ENCODE peak calls at places on chromosomes 12 and 14, in six cellular contexts. N, H, P, T, L and A are unnamed samples.
A peak's percentile ranks its signal among the peaks of the same experiment; 100 is the strongest.

GRCh38 chr14:32693114-32693513 is 245.6 kb upstream of the NPAS3 start:
- DNase-seq in L (peak; percentile 46), T (no peak), N (no peak), P (no peak), H (peak; percentile 47), A (no peak)

GRCh38 chr14:22112004-22112403 is 438.4 kb upstream of the OR4E1 start:
- DNase-seq in L (no peak), N (no peak), H (no peak), P (no peak), T (no peak), A (no peak)

GRCh38 chr14:62462996-62463395 is 582.3 kb downstream of the KCNH5 start:
- DNase-seq in P (no peak), H (no peak), N (no peak), L (no peak), T (no peak), A (no peak)

GRCh38 chr12:101761347-101761746 is 22.1 kb upstream of the SYCP3 start:
- DNase-seq in P (no peak), L (no peak), T (no peak), N (no peak), H (peak; percentile 91), A (no peak)

GRCh38 chr14:98977451-98977850 is 294.5 kb downstream of the BCL11B start:
- DNase-seq in P (no peak), N (no peak), L (no peak), H (no peak), T (no peak), A (no peak)

GRCh38 chr12:19915392-19916192 is 452.7 kb upstream of the PDE3A start:
- DNase-seq in P (peak; percentile 39), T (peak; percentile 36), N (no peak), L (no peak), H (peak; percentile 59), A (no peak)

GRCh38 chr14:60183724-60184596 is 18.8 kb upstream of the DHRS7 start:
- DNase-seq in H (peak; percentile 68), L (no peak), T (peak; percentile 15), N (no peak), P (peak; percentile 67), A (no peak)

GRCh38 chr14:36319899-36320209 is 583 bp downstream of the MBIP start:
- DNase-seq in P (no peak), T (no peak), L (no peak), H (peak; percentile 27), N (no peak), A (no peak)

GRCh38 chr14:100143934-100144333 is 15.5 kb downstream of the DEGS2 start:
- DNase-seq in L (no peak), H (no peak), T (no peak), P (no peak), N (no peak), A (no peak)

GRCh38 chr14:20632831-20633771 is 8.4 kb downstream of the OR6S1 start:
- DNase-seq in T (no peak), L (no peak), H (peak; percentile 93), N (no peak), P (peak; percentile 50), A (no peak)

GRCh38 chr12:102883204-102883799 is 33.7 kb downstream of the PAH start:
- DNase-seq in H (peak; percentile 21), L (no peak), N (peak; percentile 63), T (no peak), P (peak; percentile 21), A (peak; percentile 38)